ENCODE peak calls at places on chromosomes 6 and 20, in eight cellular contexts. C is neuronal stem cell, S is HepG2, B is adipocyte, U is SK-N-SH, T is colonic mucosa, X is K562, M is PC-3. A is an unnamed sample.

GRCh38 chr6:34616230-34616591 is 60.1 kb upstream of the SPDEF start:
- DNase-seq in X (no peak), B (no peak), M (no peak), C (no peak), U (no peak), S (no peak), T (no peak), A (no peak)

GRCh38 chr20:32040142-32040953 is 11.7 kb upstream of the HCK start:
- DNase-seq in S (no peak), T (no peak), C (no peak), B (no peak), X (no peak), M (no peak), U (no peak), A (no peak)

GRCh38 chr20:21096321-21097043 is 9.7 kb downstream of the LINC00237 start:
- DNase-seq in X (peak), C (no peak), U (peak), S (peak), T (no peak), B (peak), M (peak), A (no peak)

GRCh38 chr20:45987108-45987780 is 15.2 kb upstream of the ZNF335 start:
- DNase-seq in X (peak), T (peak), M (peak), C (peak), B (peak), S (peak), U (peak), A (peak)

GRCh38 chr20:17590245-17590644 is 20.4 kb downstream of the DSTN start:
- DNase-seq in T (no peak), U (no peak), B (peak), C (no peak), M (no peak), X (no peak), S (no peak), A (no peak)

GRCh38 chr20:50731930-50732690 is 730 bp downstream of the PARD6B start:
- DNase-seq in C (peak), X (peak), S (peak), U (no peak), T (no peak), M (peak), B (no peak), A (peak)

GRCh38 chr6:79413562-79414002 is 123.6 kb downstream of the LCA5 start:
- DNase-seq in T (no peak), M (peak), S (no peak), B (peak), X (no peak), U (no peak), C (no peak), A (no peak)

GRCh38 chr6:117521785-117522502 is 39.5 kb downstream of the DCBLD1 start:
- DNase-seq in S (no peak), M (no peak), U (no peak), C (no peak), B (peak), X (no peak), T (no peak), A (no peak)

GRCh38 chr6:38432479-38432878 is 207.2 kb downstream of the BTBD9 start:
- DNase-seq in S (no peak), C (no peak), M (peak), B (no peak), U (no peak), X (no peak), T (no peak), A (no peak)

GRCh38 chr6:23446394-23447001 is 679.5 kb upstream of the NRSN1 start:
- DNase-seq in B (peak), C (no peak), T (no peak), M (peak), X (no peak), U (peak), S (no peak), A (peak)

GRCh38 chr6:90502866-90503407 is 83.9 kb downstream of the MAP3K7 start:
- DNase-seq in U (no peak), M (no peak), S (peak), T (no peak), B (no peak), X (peak), C (no peak), A (no peak)

GRCh38 chr20:45782890-45783289 is 8.8 kb downstream of the WFDC3 start:
- DNase-seq in X (no peak), U (no peak), M (peak), S (no peak), B (no peak), T (no peak), C (no peak), A (no peak)

GRCh38 chr6:65997539-65997938 is 290.5 kb upstream of the EYS start:
- DNase-seq in U (no peak), M (no peak), B (no peak), S (no peak), X (no peak), C (no peak), T (no peak), A (no peak)

GRCh38 chr6:66897576-66897975 is 1190.5 kb upstream of the EYS start:
- DNase-seq in U (no peak), M (peak), T (no peak), X (no peak), B (no peak), C (peak), S (peak), A (no peak)

GRCh38 chr6:21200056-21200870 is 393.3 kb upstream of the SOX4 start:
- DNase-seq in M (no peak), B (no peak), S (peak), X (no peak), C (no peak), T (no peak), U (peak), A (peak)

GRCh38 chr6:138485586-138486248 is 13.6 kb downstream of the NHSL1 start:
- DNase-seq in X (no peak), C (peak), M (no peak), B (no peak), S (no peak), T (no peak), U (no peak), A (no peak)
- H3K9ac ChIP-seq in X (no peak), C (no peak), M (no peak), B (peak), S (no peak), T (peak), U (no peak), A (no peak)

DNA sequence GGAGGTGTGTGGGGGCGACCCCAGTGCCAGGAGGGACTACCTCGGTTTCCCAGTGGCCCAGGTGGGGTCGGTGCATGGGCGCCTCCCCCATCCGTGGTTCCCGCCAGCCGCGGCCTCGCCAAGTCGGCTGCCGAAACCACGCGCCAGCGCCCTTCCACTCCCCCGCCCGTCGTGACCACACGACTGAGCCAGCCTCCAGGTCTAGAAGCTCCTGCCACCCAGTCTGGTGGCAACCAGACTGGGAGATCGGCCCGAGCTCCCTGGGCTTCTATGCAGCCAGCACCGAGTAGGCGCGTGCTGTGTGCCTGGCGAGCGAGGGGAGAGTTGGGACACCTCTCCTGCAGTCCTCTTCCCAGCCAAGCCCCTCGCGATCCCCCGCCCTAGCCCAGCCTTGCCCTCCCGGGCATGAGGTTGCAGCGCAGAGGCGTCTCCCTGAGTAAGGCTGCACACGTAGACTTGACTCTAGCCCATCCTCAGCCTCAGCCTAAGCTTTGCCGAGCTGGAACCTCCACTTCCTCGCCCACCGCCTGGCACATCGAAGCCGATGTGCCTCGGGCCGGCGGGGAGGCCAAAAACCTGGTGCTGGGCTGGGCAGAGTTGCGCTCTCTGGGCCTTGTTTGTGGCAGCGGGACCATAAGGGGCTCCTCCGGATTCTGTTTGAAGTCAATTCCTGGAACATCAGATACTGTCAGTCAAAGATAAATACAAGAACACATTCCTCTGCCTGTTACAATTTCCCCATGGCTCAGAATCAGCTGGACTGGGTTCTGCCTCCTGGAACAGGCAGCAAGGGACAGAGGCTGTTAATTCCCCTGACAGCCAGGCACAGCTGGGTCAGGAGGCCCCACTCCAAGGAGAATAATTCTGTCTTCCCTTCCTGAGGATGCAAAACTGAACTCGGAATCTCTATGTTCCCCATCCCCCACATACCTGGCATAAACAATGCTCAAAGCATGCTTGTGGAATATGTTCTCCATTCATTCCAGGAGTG is 1.5 kb upstream of the CPNE5 start:
- DNase-seq in B (no peak), C (no peak), U (no peak), X (no peak), T (no peak), S (peak), M (no peak), A (no peak)
- H3K9ac ChIP-seq in B (no peak), C (peak), U (no peak), X (no peak), T (no peak), S (peak), M (no peak), A (no peak)

DNA sequence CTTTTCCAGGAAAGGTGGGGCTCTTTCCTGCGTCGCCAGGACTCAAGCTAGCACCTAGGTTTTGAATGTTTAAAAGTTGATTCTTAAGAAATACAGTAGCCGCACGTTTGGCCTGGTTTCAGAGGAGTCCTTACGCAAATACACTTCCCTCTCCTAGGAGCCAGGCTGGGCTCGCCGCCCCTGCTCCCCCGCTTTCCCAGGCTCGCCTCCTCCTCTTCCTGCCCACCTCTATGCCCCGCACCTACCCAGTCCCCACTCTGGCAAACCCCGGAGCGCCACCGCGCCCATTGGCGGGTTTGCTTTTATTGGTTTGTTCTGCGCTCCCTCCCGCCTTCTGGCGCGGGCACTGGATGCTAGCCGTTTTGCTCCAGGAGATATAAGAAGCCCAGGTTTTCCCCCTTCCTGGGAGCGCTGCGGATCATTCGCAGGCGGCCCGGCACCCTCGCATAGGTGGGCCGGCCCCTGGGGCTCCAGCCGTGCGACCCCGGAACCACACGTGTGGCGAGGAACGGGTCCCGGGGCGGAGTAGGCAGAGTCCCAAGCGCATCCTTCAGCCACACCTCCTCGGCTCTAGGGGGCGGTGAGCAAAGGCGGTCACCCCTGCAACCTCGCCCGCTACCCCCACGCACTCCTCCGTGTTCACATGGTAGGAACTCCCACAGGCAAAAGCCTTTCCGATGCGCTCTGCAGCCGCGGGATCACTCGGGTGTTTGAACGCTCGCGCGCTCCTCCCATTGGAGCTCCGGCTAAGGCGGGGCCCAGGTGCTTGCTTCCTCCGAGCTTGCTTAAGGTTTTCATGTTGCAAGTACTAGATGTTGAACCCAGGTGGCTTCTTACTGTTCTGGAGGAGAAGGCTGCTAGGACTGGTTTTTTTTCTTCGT is 119.0 kb downstream of the RTN4IP1 start:
- DNase-seq in U (peak), T (peak), S (peak), B (peak), X (no peak), C (peak), M (peak), A (peak)
- H3K9ac ChIP-seq in U (peak), T (peak), S (no peak), B (no peak), X (no peak), C (peak), M (peak), A (no peak)

DNA sequence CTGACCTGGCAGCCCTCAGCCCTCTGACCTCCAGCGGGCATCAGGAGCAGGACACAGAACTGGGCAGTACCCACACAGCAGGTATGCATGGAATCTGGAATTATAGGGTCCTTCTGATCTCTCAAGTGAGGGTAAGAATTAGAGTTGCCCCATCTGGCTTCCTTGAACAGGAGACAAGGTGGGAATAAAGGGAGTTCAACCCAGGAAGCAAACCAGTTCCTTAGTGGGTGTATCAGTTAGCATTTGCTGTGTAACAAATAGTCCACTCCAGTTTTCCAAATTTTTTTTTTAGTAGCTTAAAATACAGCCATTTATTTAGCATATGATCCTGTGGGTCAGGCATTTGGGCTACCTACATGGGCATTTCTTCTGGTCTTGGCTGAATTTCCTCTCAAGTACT is 15.7 kb downstream of the MAVS start:
- DNase-seq in B (no peak), X (no peak), S (no peak), M (no peak), U (no peak), C (no peak), T (no peak), A (no peak)
- H3K9ac ChIP-seq in B (no peak), X (no peak), S (no peak), M (no peak), U (no peak), C (no peak), T (no peak), A (no peak)

DNA sequence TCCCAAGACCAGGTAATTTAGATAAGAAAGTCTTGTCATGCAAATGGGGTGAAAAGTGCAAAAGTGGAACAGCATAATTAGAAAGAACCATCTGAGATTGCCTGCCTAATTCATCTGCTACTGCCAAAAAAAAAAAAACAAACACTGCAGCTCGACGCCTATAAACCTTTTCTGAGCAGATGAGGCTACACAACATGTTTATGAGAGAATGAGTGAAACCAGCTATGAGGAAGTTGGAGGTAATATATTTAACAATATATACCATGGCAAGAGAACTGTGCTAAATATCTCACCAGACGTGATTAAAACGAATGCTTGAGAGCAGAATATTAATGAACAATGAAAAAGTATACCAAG is 50.0 kb downstream of the LAMA4 start:
- DNase-seq in X (no peak), C (no peak), U (no peak), T (no peak), M (no peak), S (no peak), B (no peak), A (no peak)
- H3K9ac ChIP-seq in X (no peak), C (no peak), U (no peak), T (no peak), M (peak), S (no peak), B (peak), A (no peak)

A was measured in MM.1S.